ENCODE peak calls at places on chromosomes 12 and 14, in four cellular contexts. J is K562, V is astrocyte, G is neural progenitor cell. Q is an unnamed sample.

GRCh38 chr14:50001999-50002925 is 109.4 kb downstream of the ARF6 start:
- DNase-seq in J (no peak), V (no peak), G (no peak), Q (peak; percentile 64)

GRCh38 chr12:25327321-25327720 is 76.6 kb upstream of the KRAS start:
- DNase-seq in G (no peak), J (no peak), V (no peak), Q (no peak)

GRCh38 chr14:73736842-73737241 is 22.7 kb upstream of the PNMA1 start:
- DNase-seq in J (no peak), V (no peak), G (no peak), Q (no peak)

GRCh38 chr12:2319747-2320146 is 267.0 kb downstream of the CACNA1C start:
- DNase-seq in V (peak; percentile 42), J (no peak), G (no peak), Q (no peak)

GRCh38 chr14:101900253-101900652 is 64.1 kb upstream of the DYNC1H1 start:
- DNase-seq in J (no peak), V (no peak), G (no peak), Q (no peak)

GRCh38 chr12:47236109-47236714 is 156.5 kb upstream of the AMIGO2 start:
- DNase-seq in G (no peak), J (no peak), V (peak; percentile 90), Q (no peak)

GRCh38 chr14:70885343-70886014 is 21.8 kb upstream of the PCNX1 start:
- DNase-seq in G (no peak), V (no peak), J (no peak), Q (peak; percentile 36)

GRCh38 chr12:104480826-104481457 is 24.2 kb downstream of the CHST11 start:
- DNase-seq in J (peak; percentile 37), G (no peak), V (peak; percentile 88), Q (no peak)

GRCh38 chr12:26124491-26125450 is at the start of gene BHLHE41:
- DNase-seq in V (peak; percentile 76), G (peak; percentile 76), J (peak; percentile 47), Q (peak; percentile 46)

DNA sequence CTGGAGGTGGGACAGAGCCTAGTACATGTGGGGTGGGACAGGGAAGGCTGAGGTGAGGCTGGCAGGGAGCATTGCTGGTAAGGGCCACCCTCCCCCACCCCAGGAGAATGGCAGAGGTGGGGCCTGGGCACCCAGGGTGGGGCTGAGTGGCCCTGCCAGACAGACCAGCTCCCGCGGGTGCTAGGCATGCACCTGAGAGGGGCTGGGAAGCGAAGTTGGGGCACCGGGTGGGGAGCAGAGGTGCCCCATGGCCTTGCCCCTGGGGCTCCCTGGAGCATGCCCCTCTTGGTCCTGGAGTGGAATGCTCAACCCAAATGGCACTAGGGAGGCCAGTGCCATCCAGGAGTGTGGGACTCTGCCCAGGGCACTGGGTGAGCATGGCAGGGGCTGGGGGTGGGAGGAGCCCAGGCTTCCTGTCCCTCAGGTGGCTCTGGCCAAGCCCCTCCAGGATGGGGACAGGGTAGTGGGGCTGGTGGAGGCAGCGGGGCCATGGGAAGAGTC is 1.3 kb downstream of the TNFAIP2 start:
- DNase-seq in J (no peak), G (no peak), V (no peak), Q (no peak)
- H3K9ac ChIP-seq in J (no peak overlapping the region), G (no peak overlapping the region), V (peak overlapping the region; percentile 35), Q (no peak overlapping the region)

DNA sequence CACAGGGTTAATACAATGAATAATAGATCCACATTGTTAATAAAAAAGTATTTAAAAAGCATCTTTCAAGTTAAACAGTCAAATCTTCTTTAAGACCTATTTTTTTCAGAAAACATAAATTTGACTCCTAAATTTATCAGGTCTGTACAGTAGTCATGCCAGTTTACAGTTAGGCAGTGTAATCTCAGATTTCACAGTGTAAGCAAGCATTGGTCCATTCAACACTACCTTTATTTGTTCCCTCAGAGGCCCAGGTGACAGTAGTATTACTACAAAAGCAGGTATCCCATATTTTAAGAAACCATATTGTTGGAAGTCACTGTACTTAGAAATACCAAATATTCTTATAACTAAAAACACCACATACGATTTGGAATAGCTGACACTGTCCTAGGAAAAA is 6.1 kb downstream of the ATP2B1 start:
- DNase-seq in G (no peak), V (no peak), J (no peak), Q (no peak)
- H3K4me1 ChIP-seq in G (peaks cover 34% of the 10 kb centered on the region), V (peaks cover 3% of the 10 kb centered on the region), J (peaks cover 5% of the 10 kb centered on the region), Q (peaks cover 9% of the 10 kb centered on the region)

GRCh38 chr12:113420996-113421595 is 1.1 kb upstream of the SDSL start:
- DNase-seq in G (no peak), J (peak; percentile 56), V (no peak), Q (no peak)
- H3K4me2 ChIP-seq in G (no peak overlapping the region), J (peak overlapping the region; percentile 83), V (no peak overlapping the region), Q (no peak overlapping the region)

DNA sequence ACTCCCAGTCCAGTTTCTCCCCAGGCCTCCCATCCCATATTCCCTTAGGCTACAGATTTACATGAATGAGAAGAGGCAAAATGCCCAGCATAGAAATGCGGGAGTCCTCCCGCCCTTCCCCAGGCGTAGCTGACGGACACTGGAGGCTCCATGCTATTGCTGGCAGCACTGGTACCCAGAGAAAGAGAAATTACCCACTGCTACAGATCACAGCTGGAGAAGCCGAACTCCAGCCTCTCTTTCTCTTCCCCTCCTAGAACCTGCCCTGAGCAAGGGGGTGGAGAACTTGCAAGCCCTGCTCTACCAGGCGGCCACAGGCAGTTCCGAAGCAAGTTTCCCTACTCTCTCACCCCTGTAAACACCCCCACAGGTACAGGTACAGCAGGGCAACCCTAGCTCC is 3.6 kb downstream of the LTBR start:
- DNase-seq in J (no peak), G (no peak), V (no peak), Q (no peak)
- H3K9ac ChIP-seq in J (no peak overlapping the region), G (no peak overlapping the region), V (no peak overlapping the region), Q (no peak overlapping the region)

GRCh38 chr12:130729344-130729743 is 13.2 kb upstream of the RIMBP2 start:
- DNase-seq in G (no peak), V (no peak), J (no peak), Q (no peak)

GRCh38 chr12:130728158-130729058 is 12.3 kb upstream of the RIMBP2 start:
- DNase-seq in J (no peak), V (no peak), G (no peak), Q (no peak)
- H3K4me1 ChIP-seq in J (no peaks in the 10 kb centered on the region), V (no peaks in the 10 kb centered on the region), G (peaks cover 7% of the 10 kb centered on the region), Q (no peaks in the 10 kb centered on the region)

GRCh38 chr12:15861404-15861803 is 20.8 kb upstream of the STRAP start:
- DNase-seq in G (no peak), V (no peak), J (no peak), Q (no peak)
- H3K4me2 ChIP-seq in G (no peak overlapping the region), V (no peak overlapping the region), J (no peak overlapping the region), Q (no peak overlapping the region)

DNA sequence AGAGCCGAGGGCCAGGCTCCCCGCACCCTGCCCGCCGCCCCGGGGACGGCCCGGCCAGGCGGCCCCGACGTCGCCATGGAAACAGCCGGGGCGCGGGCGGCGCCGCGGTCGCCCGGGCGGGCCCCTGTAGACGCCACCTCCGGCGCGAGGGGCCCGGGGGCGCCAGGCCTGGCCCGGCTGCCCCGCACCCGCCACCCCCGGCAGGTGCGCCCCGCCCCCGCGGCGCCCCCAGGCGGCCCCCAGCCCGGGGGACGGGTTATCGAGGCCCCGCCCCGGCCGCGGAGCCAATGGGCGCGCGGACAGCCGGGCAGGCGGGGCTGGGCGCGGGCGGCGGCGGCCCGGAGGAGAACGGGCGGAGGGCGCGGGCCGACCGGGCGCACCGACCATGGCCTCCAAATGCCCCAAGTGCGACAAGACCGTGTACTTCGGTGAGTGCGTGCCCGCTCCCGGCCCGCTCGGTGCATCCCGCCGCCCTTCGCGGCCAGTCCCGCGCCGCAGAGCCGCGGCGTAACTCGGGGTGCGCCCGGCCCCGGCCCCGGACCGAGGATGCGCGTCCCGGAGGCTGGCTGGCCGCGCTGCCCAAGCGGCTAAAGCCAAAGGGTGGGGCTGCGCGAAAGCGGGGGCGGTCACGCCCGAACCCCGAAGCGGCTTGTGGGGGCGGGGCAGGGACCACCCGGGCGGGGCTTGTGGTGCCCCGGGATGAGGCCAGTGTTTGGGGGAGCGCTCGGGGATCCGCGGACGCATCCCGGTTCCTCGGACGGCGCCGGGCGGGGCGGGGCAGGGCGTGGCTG is at the start of gene CRIP2:
- DNase-seq in J (peak; percentile 89), V (no peak), G (peak; percentile 81), Q (peak; percentile 77)
- H3K9ac ChIP-seq in J (no peak within 1 kb of the TSS), V (peak within 1 kb of the TSS; percentile 88), G (no peak within 1 kb of the TSS), Q (peak within 1 kb of the TSS; percentile 59)

Q was measured in Karpas-422.